ENCODE peak calls at places on chromosomes 6 and 20, in five cellular contexts. Z is HEK293T, X is endothelial cell of umbilical vein, J is BJ, P is Right ventricle myocardium superior. Y is an unnamed sample.

GRCh38 chr6:37588745-37589139 is 89.0 kb upstream of the CCDC167 start:
- DNase-seq in Z (no peak), X (no peak), J (no peak), P (no peak), Y (no peak)

GRCh38 chr20:7226156-7226555 is 458.7 kb downstream of the BMP2 start:
- DNase-seq in X (no peak), Z (no peak), P (no peak), J (no peak), Y (no peak)

GRCh38 chr20:58546312-58546711 is 31.1 kb upstream of the APCDD1L start:
- DNase-seq in X (no peak), Z (no peak), J (no peak), P (no peak), Y (no peak)

GRCh38 chr6:133568970-133569889 is 319.7 kb upstream of the TCF21 start:
- DNase-seq in Z (peak), P (no peak), X (peak), J (peak), Y (peak)

GRCh38 chr6:154878866-154879491 is 116.1 kb upstream of the TIAM2 start:
- DNase-seq in Z (no peak), X (no peak), P (no peak), J (no peak), Y (no peak)

GRCh38 chr6:12717356-12717755 is 789 bp downstream of the PHACTR1 start:
- DNase-seq in Z (no peak), P (no peak), X (no peak), J (no peak), Y (no peak)

GRCh38 chr6:139979021-139979721 is 604.7 kb upstream of the CITED2 start:
- DNase-seq in X (no peak), J (no peak), P (no peak), Z (no peak), Y (no peak)

GRCh38 chr20:14609328-14610221 is 272.2 kb upstream of the FLRT3 start:
- DNase-seq in X (no peak), P (no peak), Z (no peak), J (no peak), Y (no peak)

GRCh38 chr6:6455272-6455671 is 133.2 kb upstream of the LY86 start:
- DNase-seq in Z (no peak), X (no peak), P (no peak), J (no peak), Y (no peak)

GRCh38 chr6:34389034-34389433 is 3.4 kb downstream of the NUDT3 start:
- DNase-seq in P (no peak), X (no peak), Z (no peak), J (no peak), Y (no peak)

GRCh38 chr20:53874706-53875105 is 195.7 kb downstream of the BCAS1 start:
- DNase-seq in P (no peak), Z (no peak), X (no peak), J (no peak), Y (no peak)

GRCh38 chr20:38109657-38110524 is 55.2 kb downstream of the TGM2 start:
- DNase-seq in X (peak), P (peak), Z (peak), J (peak), Y (no peak)

GRCh38 chr6:150894935-150895686 is 29.6 kb downstream of the MTHFD1L start:
- DNase-seq in Z (no peak), P (no peak), X (no peak), J (no peak), Y (peak)

GRCh38 chr6:136344420-136344819 is 54.8 kb upstream of the BCLAF1 start:
- DNase-seq in P (no peak), Z (no peak), X (peak), J (peak), Y (no peak)

GRCh38 chr20:62628691-62629090 is 13.6 kb upstream of the SLCO4A1 start:
- DNase-seq in P (no peak), Z (no peak), J (no peak), X (no peak), Y (no peak)